ENCODE peak calls at places on chromosome 1, in seven cellular contexts. One of them, this sample, is unnamed. For H3K4me1, the result is how much of the 10 kb centered on the place peaks cover.

GRCh38 chr1:18716112-18716784 is 85.6 kb downstream of the PAX7 start:
- DNase-seq in HepG2: no peak
- DNase-seq in prostate gland: no peak
- DNase-seq in vagina: no peak
- DNase-seq in HCT116: no peak
- DNase-seq in transverse colon: no peak
- DNase-seq in upper lobe of left lung: no peak
- DNase-seq in this sample: no peak

GRCh38 chr1:22350171-22350961 is 101.3 kb upstream of the ZBTB40 start:
- DNase-seq in HepG2: no peak
- DNase-seq in prostate gland: no peak
- DNase-seq in vagina: no peak
- DNase-seq in HCT116: no peak
- DNase-seq in transverse colon: no peak
- DNase-seq in upper lobe of left lung: no peak
- DNase-seq in this sample: no peak

GRCh38 chr1:164561007-164561406 is 2.0 kb downstream of the PBX1 start:
- DNase-seq in HepG2: no peak
- DNase-seq in prostate gland: no peak
- DNase-seq in vagina: no peak
- DNase-seq in HCT116: no peak
- DNase-seq in transverse colon: no peak
- DNase-seq in upper lobe of left lung: no peak
- DNase-seq in this sample: no peak

GRCh38 chr1:97243973-97244560 is 522.5 kb downstream of the PTBP2 start:
- DNase-seq in HepG2: no peak
- DNase-seq in prostate gland: no peak
- DNase-seq in vagina: no peak
- DNase-seq in HCT116: peak
- DNase-seq in transverse colon: no peak
- DNase-seq in upper lobe of left lung: no peak
- DNase-seq in this sample: no peak

GRCh38 chr1:226029093-226029496 is 30.0 kb upstream of the SDE2 start:
- DNase-seq in HepG2: peak
- DNase-seq in prostate gland: no peak
- DNase-seq in vagina: no peak
- DNase-seq in HCT116: no peak
- DNase-seq in transverse colon: peak
- DNase-seq in upper lobe of left lung: peak
- DNase-seq in this sample: no peak

GRCh38 chr1:228983661-228984060 is 248.4 kb downstream of the RHOU start:
- DNase-seq in HepG2: no peak
- DNase-seq in prostate gland: peak
- DNase-seq in vagina: peak
- DNase-seq in HCT116: no peak
- DNase-seq in transverse colon: no peak
- DNase-seq in upper lobe of left lung: no peak
- DNase-seq in this sample: no peak

GRCh38 chr1:25432749-25433388 is 2.2 kb downstream of the MACO1 start:
- DNase-seq in HepG2: no peak
- DNase-seq in prostate gland: no peak
- DNase-seq in vagina: no peak
- DNase-seq in HCT116: no peak
- DNase-seq in transverse colon: no peak
- DNase-seq in upper lobe of left lung: no peak
- DNase-seq in this sample: no peak

GRCh38 chr1:109910123-109910962 is at the start of gene CSF1:
- DNase-seq in HepG2: no peak
- DNase-seq in prostate gland: peak
- DNase-seq in vagina: peak
- DNase-seq in HCT116: no peak
- DNase-seq in transverse colon: peak
- DNase-seq in upper lobe of left lung: peak
- DNase-seq in this sample: peak

GRCh38 chr1:156487862-156488261 is 12.7 kb downstream of the MEF2D start:
- DNase-seq in HepG2: no peak
- DNase-seq in prostate gland: no peak
- DNase-seq in vagina: no peak
- DNase-seq in HCT116: no peak
- DNase-seq in transverse colon: peak
- DNase-seq in upper lobe of left lung: no peak
- DNase-seq in this sample: no peak

GRCh38 chr1:202155478-202156021 is 4.9 kb downstream of the PTPN7 start:
- DNase-seq in HepG2: no peak
- DNase-seq in prostate gland: no peak
- DNase-seq in vagina: no peak
- DNase-seq in HCT116: no peak
- DNase-seq in transverse colon: peak
- DNase-seq in upper lobe of left lung: peak
- DNase-seq in this sample: no peak

GRCh38 chr1:84724128-84724860 is 34.0 kb upstream of the SSX2IP start:
- DNase-seq in HepG2: peak
- DNase-seq in prostate gland: no peak
- DNase-seq in vagina: no peak
- DNase-seq in HCT116: peak
- DNase-seq in transverse colon: peak
- DNase-seq in upper lobe of left lung: no peak
- DNase-seq in this sample: no peak

GRCh38 chr1:211589782-211590721 is 11.1 kb upstream of the SLC30A1 start:
- DNase-seq in HepG2: no peak
- DNase-seq in prostate gland: peak
- DNase-seq in vagina: no peak
- DNase-seq in HCT116: no peak
- DNase-seq in transverse colon: no peak
- DNase-seq in upper lobe of left lung: peak
- DNase-seq in this sample: no peak

DNA sequence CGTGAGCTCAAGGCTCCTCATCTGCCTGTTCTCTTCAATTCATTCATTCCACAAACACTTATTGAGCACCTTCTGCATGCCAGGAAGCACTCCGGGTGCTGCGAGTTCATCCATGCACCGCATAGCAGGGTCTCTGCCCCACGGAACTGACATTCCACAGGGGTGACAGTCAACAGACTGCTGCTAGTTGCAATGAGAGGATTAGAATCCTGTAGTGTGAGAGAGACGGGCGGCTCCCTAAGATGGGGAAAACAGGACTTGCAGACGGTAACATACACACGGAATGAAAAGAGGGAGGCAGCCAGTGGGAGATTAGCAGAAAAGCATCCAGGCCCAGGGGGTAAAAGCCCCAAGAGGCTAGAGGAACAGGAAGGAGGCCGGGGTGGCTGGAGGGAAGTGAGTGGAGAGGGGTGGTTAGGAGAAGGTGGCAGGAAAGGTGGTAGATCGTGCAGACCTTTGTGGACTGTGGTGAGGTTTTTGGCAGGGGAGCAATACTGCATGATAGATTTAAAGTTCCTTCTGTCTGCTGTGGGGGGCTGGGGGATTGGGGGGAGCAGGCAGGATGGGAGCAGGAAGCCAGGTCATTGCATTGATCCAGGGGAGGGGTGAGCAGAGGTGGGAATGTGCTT is 6.6 kb downstream of the TNFRSF8 start:
- DNase-seq in HepG2: no peak
- DNase-seq in prostate gland: no peak
- DNase-seq in vagina: no peak
- DNase-seq in HCT116: no peak
- DNase-seq in transverse colon: no peak
- DNase-seq in upper lobe of left lung: no peak
- DNase-seq in this sample: no peak
- TF ChIP-seq POLR2A in HepG2: no peak
- TF ChIP-seq POLR2A in prostate gland: no peak
- TF ChIP-seq POLR2A in vagina: no peak
- TF ChIP-seq POLR2A in HCT116: no peak
- TF ChIP-seq POLR2A in transverse colon: no peak
- TF ChIP-seq POLR2A in upper lobe of left lung: no peak
- TF ChIP-seq POLR2A in this sample: no peak

GRCh38 chr1:2407166-2407990 is 5.0 kb downstream of the PEX10 start:
- DNase-seq in HepG2: no peak
- DNase-seq in prostate gland: no peak
- DNase-seq in vagina: no peak
- DNase-seq in HCT116: no peak
- DNase-seq in transverse colon: no peak
- DNase-seq in upper lobe of left lung: no peak
- DNase-seq in this sample: no peak

GRCh38 chr1:2405588-2406295 is 6.6 kb downstream of the PEX10 start:
- DNase-seq in HepG2: no peak
- DNase-seq in prostate gland: no peak
- DNase-seq in vagina: no peak
- DNase-seq in HCT116: no peak
- DNase-seq in transverse colon: no peak
- DNase-seq in upper lobe of left lung: no peak
- DNase-seq in this sample: no peak

GRCh38 chr1:2407991-2408275 is 4.4 kb downstream of the PEX10 start:
- DNase-seq in HepG2: no peak
- DNase-seq in prostate gland: no peak
- DNase-seq in vagina: no peak
- DNase-seq in HCT116: no peak
- DNase-seq in transverse colon: no peak
- DNase-seq in upper lobe of left lung: no peak
- DNase-seq in this sample: no peak

GRCh38 chr1:2404890-2405511 is 7.4 kb downstream of the PEX10 start:
- DNase-seq in HepG2: no peak
- DNase-seq in prostate gland: no peak
- DNase-seq in vagina: no peak
- DNase-seq in HCT116: no peak
- DNase-seq in transverse colon: no peak
- DNase-seq in upper lobe of left lung: no peak
- DNase-seq in this sample: no peak

GRCh38 chr1:2406451-2407041 is 5.8 kb downstream of the PEX10 start:
- DNase-seq in HepG2: no peak
- DNase-seq in prostate gland: no peak
- DNase-seq in vagina: no peak
- DNase-seq in HCT116: no peak
- DNase-seq in transverse colon: no peak
- DNase-seq in upper lobe of left lung: no peak
- DNase-seq in this sample: no peak
- TF ChIP-seq POLR2AphosphoS5 in HepG2: no peak
- TF ChIP-seq POLR2AphosphoS5 in prostate gland: no peak
- TF ChIP-seq POLR2AphosphoS5 in vagina: no peak
- TF ChIP-seq POLR2AphosphoS5 in HCT116: no peak
- TF ChIP-seq POLR2AphosphoS5 in transverse colon: no peak
- TF ChIP-seq POLR2AphosphoS5 in upper lobe of left lung: no peak
- TF ChIP-seq POLR2AphosphoS5 in this sample: no peak

GRCh38 chr1:203538726-203539125 is 44.8 kb downstream of the OPTC start:
- DNase-seq in HepG2: no peak
- DNase-seq in prostate gland: no peak
- DNase-seq in vagina: no peak
- DNase-seq in HCT116: no peak
- DNase-seq in transverse colon: no peak
- DNase-seq in upper lobe of left lung: no peak
- DNase-seq in this sample: no peak

GRCh38 chr1:203536575-203536974 is 42.6 kb downstream of the OPTC start:
- DNase-seq in HepG2: no peak
- DNase-seq in prostate gland: no peak
- DNase-seq in vagina: no peak
- DNase-seq in HCT116: no peak
- DNase-seq in transverse colon: no peak
- DNase-seq in upper lobe of left lung: no peak
- DNase-seq in this sample: no peak

GRCh38 chr1:203536981-203537455 is 43.1 kb downstream of the OPTC start:
- DNase-seq in HepG2: peak
- DNase-seq in prostate gland: no peak
- DNase-seq in vagina: no peak
- DNase-seq in HCT116: no peak
- DNase-seq in transverse colon: peak
- DNase-seq in upper lobe of left lung: peak
- DNase-seq in this sample: no peak

GRCh38 chr1:203539831-203540546 is 46.0 kb downstream of the OPTC start:
- DNase-seq in HepG2: no peak
- DNase-seq in prostate gland: no peak
- DNase-seq in vagina: no peak
- DNase-seq in HCT116: no peak
- DNase-seq in transverse colon: no peak
- DNase-seq in upper lobe of left lung: peak
- DNase-seq in this sample: no peak

DNA sequence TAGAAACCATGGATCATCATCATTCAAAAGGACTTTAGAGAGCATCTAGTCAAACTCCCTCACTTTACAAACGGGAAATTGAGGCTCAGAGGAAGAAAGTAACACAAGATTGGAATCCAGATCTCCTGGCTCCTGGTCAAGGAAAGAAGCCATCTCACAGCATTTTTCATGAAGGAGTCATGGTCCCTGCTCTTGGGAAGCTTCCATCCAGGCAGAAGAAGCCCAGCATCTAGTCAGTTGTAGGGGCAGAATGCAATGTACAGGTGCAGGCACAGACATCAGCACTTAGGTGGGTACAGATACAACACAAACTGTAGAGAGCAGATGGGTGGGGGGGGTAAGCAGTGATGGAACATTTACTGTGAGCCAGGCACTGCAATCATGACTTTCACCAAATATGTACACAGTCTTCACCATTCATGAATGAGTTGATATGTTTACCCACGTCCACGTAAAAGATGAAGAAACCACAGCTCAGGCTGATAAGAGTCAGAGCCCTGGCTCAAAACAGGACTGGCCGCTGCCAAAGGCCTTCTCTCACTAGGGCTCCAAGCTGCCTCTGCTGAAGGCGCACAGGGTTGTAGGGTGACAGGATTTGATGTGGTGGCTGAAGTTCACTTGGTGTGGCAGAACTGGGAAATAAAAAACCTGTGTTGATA is 44.0 kb downstream of the OPTC start:
- DNase-seq in HepG2: peak
- DNase-seq in prostate gland: peak
- DNase-seq in vagina: no peak
- DNase-seq in HCT116: no peak
- DNase-seq in transverse colon: no peak
- DNase-seq in upper lobe of left lung: peak
- DNase-seq in this sample: no peak
- H3K4me1 ChIP-seq in HepG2: under half
- H3K4me1 ChIP-seq in prostate gland: under half
- H3K4me1 ChIP-seq in vagina: under half
- H3K4me1 ChIP-seq in HCT116: under half
- H3K4me1 ChIP-seq in transverse colon: under half
- H3K4me1 ChIP-seq in upper lobe of left lung: under half
- H3K4me1 ChIP-seq in this sample: under half

GRCh38 chr1:72845342-72845741 is 563.0 kb upstream of the NEGR1 start:
- DNase-seq in HepG2: peak
- DNase-seq in prostate gland: no peak
- DNase-seq in vagina: no peak
- DNase-seq in HCT116: no peak
- DNase-seq in transverse colon: no peak
- DNase-seq in upper lobe of left lung: no peak
- DNase-seq in this sample: no peak
- TF ChIP-seq POLR2A in HepG2: no peak
- TF ChIP-seq POLR2A in prostate gland: no peak
- TF ChIP-seq POLR2A in vagina: no peak
- TF ChIP-seq POLR2A in HCT116: no peak
- TF ChIP-seq POLR2A in transverse colon: no peak
- TF ChIP-seq POLR2A in upper lobe of left lung: no peak
- TF ChIP-seq POLR2A in this sample: no peak

DNA sequence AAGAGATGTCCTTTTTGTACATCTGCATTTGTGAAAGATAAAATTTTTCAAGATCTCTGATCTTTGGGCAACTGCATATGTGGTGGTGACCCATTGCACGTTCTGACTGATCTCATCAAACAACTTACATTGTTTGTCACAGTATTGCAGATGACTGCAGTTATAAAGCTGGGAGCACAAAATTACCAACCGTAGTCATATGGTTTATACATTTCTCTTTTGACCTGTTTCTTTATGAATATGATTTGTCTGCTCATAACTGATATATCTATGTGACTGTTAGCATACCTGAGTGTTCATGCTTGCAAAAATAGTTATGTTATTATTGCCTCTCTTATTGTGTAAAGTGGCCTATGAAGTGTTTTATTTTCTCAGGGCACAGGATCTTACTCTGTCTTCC is 43.7 kb upstream of the HMCN1 start:
- DNase-seq in HepG2: no peak
- DNase-seq in prostate gland: no peak
- DNase-seq in vagina: no peak
- DNase-seq in HCT116: no peak
- DNase-seq in transverse colon: no peak
- DNase-seq in upper lobe of left lung: no peak
- DNase-seq in this sample: no peak
- TF ChIP-seq POLR2AphosphoS5 in HepG2: no peak
- TF ChIP-seq POLR2AphosphoS5 in prostate gland: no peak
- TF ChIP-seq POLR2AphosphoS5 in vagina: no peak
- TF ChIP-seq POLR2AphosphoS5 in HCT116: no peak
- TF ChIP-seq POLR2AphosphoS5 in transverse colon: no peak
- TF ChIP-seq POLR2AphosphoS5 in upper lobe of left lung: no peak
- TF ChIP-seq POLR2AphosphoS5 in this sample: no peak

This sample was measured in breast epithelium.